ENCODE peak calls at places on chromosomes 13 and 19, in seven cellular contexts. O is NCI-H524 treated with DMSO at 0.1 percent for 48 hours, J is type B pancreatic cell, S is breast epithelium, U is HTR-8/SVneo, W is NCI-H1694, Z is glomerular endothelial cell. L is an unnamed sample.

GRCh38 chr19:45601115-45601514 is 897 bp downstream of the GPR4 start:
- DNase-seq in W (no peak), S (no peak), J (no peak), Z (no peak), U (no peak), O (no peak), L (no peak)

GRCh38 chr19:47713046-47714021 is at the start of gene EHD2:
- DNase-seq in S (peak), U (peak), O (no peak), W (peak), J (no peak), Z (no peak), L (peak)

GRCh38 chr19:38151242-38151641 is 72.8 kb downstream of the DPF1 start:
- DNase-seq in Z (no peak), U (no peak), O (no peak), W (no peak), J (no peak), S (no peak), L (no peak)

GRCh38 chr19:582497-583197 is 7.0 kb upstream of the HCN2 start:
- DNase-seq in O (no peak), U (no peak), J (no peak), W (no peak), S (no peak), Z (no peak), L (no peak)

GRCh38 chr19:9132422-9132821 is 5.7 kb upstream of the OR7G3 start:
- DNase-seq in U (peak), O (no peak), S (no peak), W (no peak), Z (no peak), J (no peak), L (no peak)

GRCh38 chr13:75872970-75873369 is 236.8 kb downstream of the LMO7 start:
- DNase-seq in Z (no peak), U (no peak), W (no peak), J (no peak), O (no peak), S (no peak), L (no peak)

GRCh38 chr19:49890349-49891311 is 6.1 kb downstream of the IL4I1 start:
- DNase-seq in Z (no peak), J (no peak), O (no peak), S (no peak), U (no peak), W (no peak), L (no peak)

GRCh38 chr19:50485284-50485955 is 8.8 kb upstream of the GARIN5A start:
- DNase-seq in Z (no peak), W (no peak), O (no peak), S (no peak), U (no peak), J (no peak), L (no peak)

GRCh38 chr19:34220472-34221063 is 33.8 kb upstream of the GARRE1 start:
- DNase-seq in S (peak), U (peak), J (no peak), W (peak), O (peak), Z (peak), L (peak)

GRCh38 chr19:36973844-36974195 is 57.7 kb downstream of the ZNF568 start:
- DNase-seq in J (no peak), S (no peak), O (no peak), U (no peak), W (no peak), Z (no peak), L (no peak)

GRCh38 chr13:32381539-32381938 is 46.4 kb downstream of the N4BP2L1 start:
- DNase-seq in U (peak), J (no peak), Z (no peak), W (no peak), S (no peak), O (no peak), L (peak)

GRCh38 chr19:4969772-4970531 is 1.0 kb downstream of the KDM4B start:
- DNase-seq in U (no peak), W (no peak), S (no peak), Z (no peak), J (no peak), O (no peak), L (peak)

GRCh38 chr19:34260771-34261173 is 6.4 kb downstream of the GARRE1 start:
- DNase-seq in S (no peak), W (no peak), Z (no peak), O (no peak), U (no peak), J (no peak), L (peak)

GRCh38 chr19:1590641-1591397 is 1.8 kb downstream of the MBD3 start:
- DNase-seq in J (no peak), O (no peak), Z (no peak), W (peak), S (no peak), U (no peak), L (no peak)

GRCh38 chr13:49165798-49166752 is 54.1 kb upstream of the MLNR start:
- DNase-seq in J (no peak), O (no peak), U (no peak), Z (no peak), S (no peak), W (no peak), L (no peak)

GRCh38 chr13:76609643-76610042 is 276.6 kb downstream of the KCTD12 start:
- DNase-seq in S (no peak), W (no peak), Z (no peak), U (no peak), J (no peak), O (no peak), L (no peak)

GRCh38 chr19:39557791-39558622 is 18.0 kb upstream of the EID2 start:
- DNase-seq in W (no peak), U (peak), Z (no peak), J (no peak), S (no peak), O (no peak), L (no peak)

GRCh38 chr13:79081942-79082341 is 324.1 kb downstream of the RBM26 start:
- DNase-seq in O (no peak), W (no peak), Z (no peak), J (no peak), U (no peak), S (no peak), L (no peak)

GRCh38 chr19:4304509-4305252 is at the start of gene FSD1:
- DNase-seq in S (no peak), O (no peak), W (peak), U (peak), Z (no peak), J (peak), L (peak)

GRCh38 chr13:51849145-51850101 is 4.4 kb upstream of the TMEM272 start:
- DNase-seq in W (no peak), Z (no peak), O (no peak), S (no peak), U (peak), J (no peak), L (no peak)

GRCh38 chr13:23673354-23673753 is 103.1 kb downstream of the TNFRSF19 start:
- DNase-seq in S (no peak), O (no peak), U (peak), Z (no peak), J (no peak), W (no peak), L (peak)

GRCh38 chr19:996051-996838 is 4.0 kb upstream of the GRIN3B start:
- DNase-seq in J (no peak), U (no peak), S (peak), Z (no peak), O (no peak), W (no peak), L (no peak)

GRCh38 chr13:20090349-20090748 is 70.5 kb downstream of the GJA3 start:
- DNase-seq in W (no peak), J (no peak), Z (no peak), S (no peak), O (no peak), U (no peak), L (no peak)

GRCh38 chr19:16588089-16588823 is 16.0 kb upstream of the SLC35E1 start:
- DNase-seq in O (no peak), J (no peak), W (no peak), Z (no peak), S (no peak), U (no peak), L (no peak)

GRCh38 chr19:41495589-41495988 is 52.6 kb downstream of the ERICH4 start:
- DNase-seq in O (no peak), J (no peak), U (no peak), Z (no peak), W (no peak), S (peak), L (no peak)

GRCh38 chr19:15469513-15470297 is 5.4 kb upstream of the RASAL3 start:
- DNase-seq in U (no peak), Z (no peak), J (no peak), W (no peak), O (no peak), S (no peak), L (no peak)

GRCh38 chr19:37963190-37963947 is 56.4 kb downstream of the SIPA1L3 start:
- DNase-seq in S (peak), Z (no peak), J (no peak), O (peak), U (no peak), W (no peak), L (no peak)

GRCh38 chr13:36131215-36131930 is at the start of gene DCLK1:
- DNase-seq in W (no peak), O (no peak), U (peak), J (peak), S (no peak), Z (no peak), L (no peak)

GRCh38 chr13:99909097-99909835 is 62.3 kb downstream of the ZIC5 start:
- DNase-seq in O (no peak), U (no peak), W (no peak), S (no peak), J (no peak), Z (no peak), L (no peak)

GRCh38 chr19:48881741-48882657 is 9.8 kb downstream of the PPP1R15A start:
- DNase-seq in U (no peak), S (no peak), W (no peak), J (no peak), Z (no peak), O (no peak), L (no peak)

GRCh38 chr13:28059214-28059613 is 41.2 kb downstream of the FLT3 start:
- DNase-seq in J (no peak), W (no peak), O (peak), U (peak), Z (no peak), S (no peak), L (no peak)

GRCh38 chr13:83232626-83233025 is 649.6 kb downstream of the SLITRK1 start:
- DNase-seq in S (no peak), J (no peak), U (no peak), Z (no peak), W (no peak), O (no peak), L (no peak)

GRCh38 chr19:10624585-10624984 is 768 bp upstream of the SLC44A2 start:
- DNase-seq in Z (no peak), U (no peak), J (no peak), O (no peak), S (no peak), W (no peak), L (no peak)

GRCh38 chr13:98083507-98083906 is 59.4 kb upstream of the FARP1 start:
- DNase-seq in O (no peak), U (peak), S (no peak), J (no peak), Z (no peak), W (no peak), L (peak)

L was measured in kidney glomerular epithelial cell.